ENCODE peak calls at places on chromosome 13, in five cellular contexts. W, M, D, H and E are unnamed samples.

GRCh38 chr13:28794370-28794769 is 25.8 kb upstream of the MTUS2 start:
- DNase-seq in H (no peak), M (no peak), W (no peak), D (no peak), E (no peak)

GRCh38 chr13:61255035-61255796 is 160.4 kb downstream of the PCDH20 start:
- DNase-seq in W (no peak), D (peak), M (peak), H (peak), E (no peak)

GRCh38 chr13:46609726-46610125 is 56.8 kb downstream of the LRCH1 start:
- DNase-seq in W (no peak), M (no peak), H (no peak), D (no peak), E (no peak)

GRCh38 chr13:51425410-51426042 is 27.3 kb downstream of the INTS6 start:
- DNase-seq in H (peak), W (no peak), M (no peak), D (no peak), E (no peak)

GRCh38 chr13:79631260-79631659 is 150.3 kb downstream of the NDFIP2 start:
- DNase-seq in M (peak), H (peak), W (no peak), D (peak), E (no peak)

GRCh38 chr13:100210966-100211710 is 122.2 kb downstream of the PCCA start:
- DNase-seq in H (no peak), D (no peak), W (no peak), M (peak), E (no peak)

GRCh38 chr13:43493496-43494000 is 293.2 kb downstream of the ENOX1 start:
- DNase-seq in M (peak), W (no peak), H (no peak), D (no peak), E (no peak)

GRCh38 chr13:48096670-48097069 is 1.8 kb upstream of the MED4 start:
- DNase-seq in H (no peak), D (no peak), M (no peak), W (no peak), E (no peak)

GRCh38 chr13:114105351-114106225 is 26.8 kb downstream of the RASA3 start:
- DNase-seq in M (no peak), H (no peak), W (no peak), D (no peak), E (no peak)

GRCh38 chr13:26785845-26786630 is 25.5 kb upstream of the GPR12 start:
- DNase-seq in W (peak), D (no peak), M (no peak), H (no peak), E (peak)

GRCh38 chr13:26257049-26257448 is 3.1 kb downstream of the CDK8 start:
- DNase-seq in H (no peak), M (no peak), W (no peak), D (no peak), E (no peak)

GRCh38 chr13:90613076-90613795 is 734.3 kb upstream of the MIR17HG start:
- DNase-seq in D (peak), M (no peak), H (no peak), W (no peak), E (no peak)

GRCh38 chr13:37102896-37103295 is 2.6 kb downstream of the CSNK1A1L start:
- DNase-seq in H (no peak), W (no peak), M (no peak), D (no peak), E (no peak)

GRCh38 chr13:35917942-35918645 is 213.1 kb downstream of the DCLK1 start:
- DNase-seq in M (no peak), H (no peak), W (no peak), D (no peak), E (no peak)

GRCh38 chr13:32246468-32246867 is 68.7 kb downstream of the ZAR1L start:
- DNase-seq in H (peak), D (peak), M (peak), W (peak), E (peak)